ENCODE peak calls at places on chromosomes 12 and 14, in five cellular contexts. R is heart left ventricle, L is HepG2, C is breast epithelium, D is A549. K is an unnamed sample.

GRCh38 chr12:70459786-70460185 is 93.7 kb downstream of the KCNMB4 start:
- DNase-seq in R (no peak), L (no peak), C (no peak), D (no peak), K (no peak)

GRCh38 chr14:99055816-99056215 is 216.2 kb downstream of the BCL11B start:
- DNase-seq in R (no peak), L (no peak), C (no peak), D (no peak), K (peak; percentile 24)

GRCh38 chr14:20782280-20782890 is 1.3 kb downstream of the RNASE6 start:
- DNase-seq in R (no peak), L (no peak), C (no peak), D (no peak), K (no peak)

GRCh38 chr12:46998811-46999368 is 80.5 kb upstream of the PCED1B start:
- DNase-seq in R (no peak), L (no peak), C (no peak), D (peak; percentile 14), K (no peak)

GRCh38 chr14:62373889-62374394 is 611.7 kb downstream of the SNAPC1 start:
- DNase-seq in R (no peak), L (no peak), C (no peak), D (no peak), K (no peak)

GRCh38 chr14:37559386-37559785 is 35.7 kb downstream of the FOXA1 start:
- DNase-seq in R (no peak), L (no peak), C (no peak), D (no peak), K (no peak)

GRCh38 chr12:116317986-116318737 is 40.7 kb upstream of the MED13L start:
- DNase-seq in R (no peak), L (no peak), C (no peak), D (no peak), K (no peak)

GRCh38 chr12:11765817-11766794 is 116.6 kb downstream of the ETV6 start:
- DNase-seq in R (peak; percentile 44), L (no peak), C (no peak), D (no peak), K (peak; percentile 56)

GRCh38 chr12:58541300-58541690 is 379.0 kb downstream of the LRIG3 start:
- DNase-seq in R (no peak), L (no peak), C (no peak), D (no peak), K (no peak)

GRCh38 chr14:91246051-91246852 is 1.7 kb upstream of the GPR68 start:
- DNase-seq in R (no peak), L (no peak), C (no peak), D (no peak), K (peak; percentile 43)

GRCh38 chr14:37599527-37600368 is 4.3 kb downstream of the TTC6 start:
- DNase-seq in R (no peak), L (no peak), C (peak; percentile 77), D (no peak), K (no peak)

GRCh38 chr12:95574799-95575452 is 23.6 kb upstream of the USP44 start:
- DNase-seq in R (no peak), L (peak; percentile 31), C (no peak), D (peak; percentile 61), K (no peak)

GRCh38 chr12:57416039-57416996 is 14.5 kb downstream of the R3HDM2 start:
- DNase-seq in R (no peak), L (no peak), C (no peak), D (peak; percentile 30), K (no peak)

GRCh38 chr12:64583395-64584172 is 26.7 kb upstream of the RASSF3 start:
- DNase-seq in R (no peak), L (no peak), C (no peak), D (no peak), K (no peak)

GRCh38 chr12:91801048-91801447 is 344.6 kb downstream of the BTG1 start:
- DNase-seq in R (no peak), L (no peak), C (no peak), D (peak; percentile 7), K (no peak)

GRCh38 chr12:124856132-124856841 is 7.4 kb downstream of the SCARB1 start:
- DNase-seq in R (no peak), L (no peak), C (no peak), D (no peak), K (no peak)

GRCh38 chr14:51225751-51226150 is 14.3 kb upstream of the TMX1 start:
- DNase-seq in R (no peak), L (no peak), C (no peak), D (no peak), K (no peak)

GRCh38 chr14:42437809-42438208 is 831.1 kb downstream of the LRFN5 start:
- DNase-seq in R (no peak), L (no peak), C (no peak), D (no peak), K (no peak)

GRCh38 chr14:28767851-28768548 is 1.4 kb downstream of the FOXG1 start:
- DNase-seq in R (no peak), L (no peak), C (no peak), D (no peak), K (no peak)

GRCh38 chr14:100662850-100663527 is 63.7 kb upstream of the DLK1 start:
- DNase-seq in R (peak; percentile 65), L (peak; percentile 77), C (peak; percentile 65), D (peak; percentile 75), K (peak; percentile 75)

GRCh38 chr12:58487280-58488141 is 432.8 kb downstream of the LRIG3 start:
- DNase-seq in R (no peak), L (no peak), C (no peak), D (no peak), K (no peak)

GRCh38 chr14:100049220-100049619 is 16.0 kb upstream of the EVL start:
- DNase-seq in R (no peak), L (peak; percentile 26), C (no peak), D (no peak), K (no peak)

GRCh38 chr14:85399196-85399595 is 130.7 kb upstream of the FLRT2 start:
- DNase-seq in R (no peak), L (no peak), C (no peak), D (no peak), K (no peak)

GRCh38 chr12:34336619-34337465 is 314.5 kb downstream of the ALG10 start:
- DNase-seq in R (no peak), L (no peak), C (no peak), D (peak; percentile 55), K (no peak)

GRCh38 chr12:49972641-49973360 is at the start of gene AQP6:
- DNase-seq in R (no peak), L (no peak), C (no peak), D (no peak), K (no peak)

GRCh38 chr12:77384941-77385340 is 319.6 kb upstream of the E2F7 start:
- DNase-seq in R (no peak), L (no peak), C (no peak), D (no peak), K (no peak)

GRCh38 chr14:53330441-53330840 is 177.3 kb upstream of the DDHD1 start:
- DNase-seq in R (no peak), L (no peak), C (no peak), D (no peak), K (no peak)

GRCh38 chr14:56501909-56502530 is 77.6 kb upstream of the TMEM260 start:
- DNase-seq in R (no peak), L (no peak), C (no peak), D (no peak), K (no peak)

GRCh38 chr12:60421741-60422140 is 825.9 kb downstream of the SLC16A7 start:
- DNase-seq in R (no peak), L (no peak), C (no peak), D (peak; percentile 8), K (no peak)

GRCh38 chr12:89918172-89918880 is 209.7 kb upstream of the ATP2B1 start:
- DNase-seq in R (no peak), L (no peak), C (no peak), D (peak; percentile 14), K (peak; percentile 51)

GRCh38 chr12:22477166-22477893 is 67.0 kb downstream of the C2CD5 start:
- DNase-seq in R (no peak), L (no peak), C (no peak), D (no peak), K (no peak)

DNA sequence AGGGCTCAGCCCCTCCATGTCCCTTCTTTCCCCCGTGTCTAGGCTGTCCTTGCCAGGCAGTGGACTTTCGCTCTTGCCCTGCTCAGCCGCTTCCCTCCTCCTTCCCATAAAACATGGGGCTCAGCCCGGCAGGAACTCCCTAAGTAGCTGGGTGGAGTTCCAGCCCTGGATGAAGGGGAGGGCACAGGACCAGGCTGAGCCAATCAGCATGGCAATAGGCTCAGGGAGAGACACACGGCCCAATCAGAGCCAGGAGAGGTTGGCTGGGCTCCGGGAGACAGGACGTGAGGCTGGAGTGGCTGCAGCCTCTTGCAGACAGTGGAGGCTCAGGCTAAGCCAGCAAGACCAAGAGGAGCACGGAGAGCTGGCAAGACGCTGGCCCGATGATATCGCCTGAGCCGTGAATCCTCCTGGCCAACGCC is 54.3 kb downstream of the GALNT9 start:
- DNase-seq in R (no peak), L (peak; percentile 16), C (no peak), D (peak; percentile 83), K (peak; percentile 43)
- TF ChIP-seq POLR2A in R (no peak), L (no peak), C (no peak), D (no peak), K (no peak)

DNA sequence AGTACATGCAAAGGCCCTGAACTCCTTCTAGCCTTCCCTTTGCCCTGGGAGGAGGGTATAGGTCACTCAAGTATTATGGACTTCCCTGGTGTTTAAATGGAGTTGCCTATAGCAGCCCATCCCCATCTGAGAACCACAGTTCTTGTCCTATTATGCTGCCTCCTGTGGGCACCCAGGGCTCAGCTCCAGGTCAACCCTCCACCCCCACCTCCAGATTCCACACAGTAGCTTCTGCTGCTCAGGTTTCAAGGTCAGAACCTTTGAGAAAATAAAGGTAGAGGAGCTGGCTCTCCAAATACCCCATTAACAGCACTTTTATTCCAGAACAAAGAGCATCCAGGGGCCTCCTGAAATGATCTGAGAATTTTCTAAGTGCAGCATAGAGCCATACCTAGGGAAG is 57.4 kb downstream of the ACTN1 start:
- DNase-seq in R (no peak), L (peak; percentile 32), C (no peak), D (no peak), K (no peak)
- TF ChIP-seq CTCF in R (no peak), L (peak; percentile 30), C (no peak), D (no peak), K (no peak)

DNA sequence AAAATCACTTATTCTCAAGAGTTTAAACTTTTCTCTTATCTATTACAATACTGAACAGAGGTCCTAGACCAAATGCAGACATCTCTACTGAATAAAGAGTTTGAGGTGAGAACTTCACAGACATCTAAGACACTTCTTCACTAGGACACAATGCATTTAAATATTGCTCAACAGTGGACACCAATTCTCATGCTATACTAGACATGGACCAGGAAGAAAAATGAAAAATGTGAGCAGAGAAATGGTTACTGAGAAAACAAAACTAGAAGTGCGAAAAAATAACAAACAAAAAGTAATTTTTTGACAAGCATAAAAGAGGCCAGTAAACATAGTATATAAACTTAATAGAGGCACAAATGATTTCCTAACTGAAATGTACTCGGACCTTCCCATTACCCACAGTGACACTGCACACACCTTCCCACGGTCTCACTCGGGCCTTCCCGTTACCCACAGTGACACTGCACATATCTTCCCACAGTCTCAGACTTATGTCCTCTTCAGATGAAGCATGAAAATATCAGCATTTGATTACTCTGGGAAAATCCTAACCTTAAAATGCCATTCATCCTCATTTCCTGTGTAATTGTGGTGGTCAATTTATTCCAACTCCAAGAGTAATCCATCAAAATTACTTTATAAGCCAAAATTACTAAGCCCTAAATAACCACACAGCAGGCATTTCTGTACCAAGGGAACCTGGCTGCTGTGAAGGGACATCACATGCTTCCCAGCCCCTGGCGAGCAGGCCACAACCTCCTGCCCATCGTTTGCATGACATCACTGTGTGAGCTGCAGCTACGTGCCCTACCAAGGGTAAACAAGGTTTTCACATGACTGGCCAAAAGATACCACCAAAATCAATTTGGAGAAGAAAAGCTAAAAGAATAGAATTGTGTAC is 6.4 kb downstream of the SLC15A4 start:
- DNase-seq in R (peak; percentile 69), L (no peak), C (no peak), D (no peak), K (peak; percentile 43)
- TF ChIP-seq POLR2A in R (no peak), L (no peak), C (no peak), D (no peak), K (no peak)

GRCh38 chr12:54217309-54217661 is 28.5 kb upstream of the SMUG1 start:
- DNase-seq in R (no peak), L (no peak), C (no peak), D (no peak), K (no peak)
- TF ChIP-seq CTCF in R (no peak), L (no peak), C (no peak), D (no peak), K (no peak)